ENCODE peak calls at places on chromosome 11, in seven cellular contexts. Z, D, C, F, R, H and Q are unnamed samples.

GRCh38 chr11:36131719-36132349 is 157.4 kb downstream of the COMMD9 start:
- DNase-seq in Z (no peak), D (peak; percentile 24), C (peak; percentile 63), F (peak; percentile 72), R (peak; percentile 66), H (peak; percentile 29), Q (peak; percentile 31)

GRCh38 chr11:84091212-84091986 is 805.2 kb upstream of the CCDC90B start:
- DNase-seq in Z (no peak), D (no peak), C (no peak), F (no peak), R (no peak), H (peak; percentile 45), Q (no peak)

GRCh38 chr11:61874460-61874809 is 16.9 kb downstream of the FADS3 start:
- DNase-seq in Z (no peak), D (peak; percentile 67), C (no peak), F (no peak), R (no peak), H (no peak), Q (peak; percentile 43)

GRCh38 chr11:36345535-36346141 is 49.5 kb downstream of the PRR5L start:
- DNase-seq in Z (no peak), D (no peak), C (no peak), F (no peak), R (no peak), H (no peak), Q (no peak)

GRCh38 chr11:82775736-82776346 is 42.2 kb upstream of the FAM181B start:
- DNase-seq in Z (peak; percentile 36), D (no peak), C (peak; percentile 47), F (peak; percentile 9), R (peak; percentile 83), H (peak; percentile 38), Q (no peak)

GRCh38 chr11:110509485-110509884 is 79.7 kb downstream of the FDX1 start:
- DNase-seq in Z (no peak), D (no peak), C (no peak), F (no peak), R (no peak), H (no peak), Q (no peak)

GRCh38 chr11:102109896-102110760 is at the start of gene YAP1:
- DNase-seq in Z (peak; percentile 77), D (peak; percentile 92), C (peak; percentile 91), F (peak; percentile 71), R (peak; percentile 91), H (peak; percentile 89), Q (peak; percentile 91)

GRCh38 chr11:72720806-72721205 is 31.4 kb downstream of the ARAP1 start:
- DNase-seq in Z (no peak), D (no peak), C (no peak), F (no peak), R (no peak), H (no peak), Q (no peak)

GRCh38 chr11:75734491-75735180 is 17.0 kb downstream of the MOGAT2 start:
- DNase-seq in Z (no peak), D (no peak), C (no peak), F (no peak), R (no peak), H (no peak), Q (peak; percentile 26)

GRCh38 chr11:64789331-64790204 is 11.2 kb upstream of the SF1 start:
- DNase-seq in Z (no peak), D (no peak), C (no peak), F (no peak), R (no peak), H (no peak), Q (no peak)

GRCh38 chr11:126992804-126993111 is 7.8 kb downstream of the KIRREL3 start:
- DNase-seq in Z (no peak), D (no peak), C (peak; percentile 95), F (no peak), R (no peak), H (no peak), Q (no peak)

GRCh38 chr11:62133328-62134065 is 9.7 kb downstream of the INCENP start:
- DNase-seq in Z (no peak), D (peak; percentile 81), C (no peak), F (no peak), R (no peak), H (no peak), Q (no peak)

GRCh38 chr11:61115498-61116224 is 13.4 kb downstream of the CD5 start:
- DNase-seq in Z (no peak), D (no peak), C (no peak), F (no peak), R (no peak), H (no peak), Q (no peak)

GRCh38 chr11:44572884-44573283 is 7.4 kb downstream of the CD82 start:
- DNase-seq in Z (no peak), D (no peak), C (no peak), F (no peak), R (peak; percentile 64), H (no peak), Q (no peak)

GRCh38 chr11:116513894-116514293 is 258.9 kb downstream of the BUD13 start:
- DNase-seq in Z (peak; percentile 46), D (peak; percentile 26), C (peak; percentile 28), F (no peak), R (peak; percentile 89), H (peak; percentile 27), Q (no peak)

GRCh38 chr11:7571640-7572000 is 57.8 kb downstream of the PPFIBP2 start:
- DNase-seq in Z (peak; percentile 51), D (peak; percentile 89), C (peak; percentile 69), F (peak; percentile 83), R (peak; percentile 88), H (peak; percentile 54), Q (no peak)

GRCh38 chr11:133694701-133695100 is 150.6 kb downstream of the SPATA19 start:
- DNase-seq in Z (no peak), D (no peak), C (no peak), F (no peak), R (no peak), H (no peak), Q (no peak)

GRCh38 chr11:60902625-60903024 is 3.8 kb downstream of the PRPF19 start:
- DNase-seq in Z (no peak), D (no peak), C (no peak), F (no peak), R (no peak), H (no peak), Q (no peak)

GRCh38 chr11:21897203-21897602 is 295.7 kb upstream of the ANO5 start:
- DNase-seq in Z (no peak), D (no peak), C (no peak), F (no peak), R (no peak), H (no peak), Q (no peak)

GRCh38 chr11:64602466-64603070 is 11.5 kb downstream of the SLC22A12 start:
- DNase-seq in Z (no peak), D (no peak), C (no peak), F (no peak), R (no peak), H (no peak), Q (no peak)

GRCh38 chr11:108494182-108494581 is 4.0 kb downstream of the POGLUT3 start:
- DNase-seq in Z (no peak), D (no peak), C (no peak), F (no peak), R (no peak), H (no peak), Q (no peak)

GRCh38 chr11:14258177-14258935 is 100.6 kb downstream of the RRAS2 start:
- DNase-seq in Z (peak; percentile 26), D (no peak), C (peak; percentile 75), F (no peak), R (peak; percentile 40), H (no peak), Q (no peak)

GRCh38 chr11:30210357-30210756 is 20.5 kb upstream of the FSHB start:
- DNase-seq in Z (no peak), D (no peak), C (no peak), F (no peak), R (no peak), H (no peak), Q (no peak)

GRCh38 chr11:36753960-36754359 is 155.9 kb upstream of the RAG2 start:
- DNase-seq in Z (no peak), D (no peak), C (no peak), F (no peak), R (no peak), H (no peak), Q (no peak)

GRCh38 chr11:119828011-119828410 is 99.0 kb upstream of the NECTIN1 start:
- DNase-seq in Z (no peak), D (no peak), C (no peak), F (no peak), R (no peak), H (no peak), Q (no peak)

GRCh38 chr11:123742778-123743177 is 1.3 kb upstream of the ZNF202 start:
- DNase-seq in Z (no peak), D (no peak), C (no peak), F (no peak), R (no peak), H (no peak), Q (no peak)
- H3K27ac ChIP-seq in Z (no peak overlapping the region), D (no peak overlapping the region), C (no peak overlapping the region), F (no peak overlapping the region), R (peak overlapping the region; percentile 77), H (no peak overlapping the region), Q (no peak overlapping the region)

DNA sequence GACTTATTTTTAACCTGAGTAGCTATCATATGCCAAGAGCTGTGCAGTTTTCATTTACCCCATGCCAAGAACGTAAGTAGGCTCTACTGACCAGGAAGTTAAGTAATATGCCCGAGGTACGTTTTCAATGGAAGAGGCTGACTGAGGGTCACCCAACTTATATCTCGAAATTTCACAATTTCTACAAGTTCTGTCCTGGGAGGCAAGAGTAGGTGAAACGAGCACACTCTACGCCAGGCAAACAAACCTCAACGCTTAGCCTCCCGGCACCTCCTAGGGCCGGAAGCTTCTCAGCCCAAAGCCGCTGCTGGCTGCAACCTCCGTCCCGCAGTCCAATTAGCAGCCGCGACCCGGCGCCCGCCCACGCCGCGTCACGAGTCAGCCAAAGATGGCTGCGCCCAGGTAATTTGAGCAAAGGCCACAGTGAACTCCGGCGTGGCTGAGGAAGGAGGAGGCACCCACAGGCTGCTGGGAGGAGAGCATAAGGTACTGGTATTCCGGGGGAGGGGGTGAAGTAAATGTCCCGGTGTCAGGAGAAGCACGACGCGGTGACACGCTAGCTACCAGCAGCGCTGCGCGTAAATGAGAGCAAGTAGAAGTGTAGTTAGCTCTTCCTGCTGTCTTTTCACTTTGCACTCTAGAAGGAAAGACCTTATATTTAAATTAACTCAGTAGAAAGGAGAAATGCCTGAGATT is at the start of gene TMEM126A:
- DNase-seq in Z (peak; percentile 81), D (peak; percentile 91), C (peak; percentile 75), F (peak; percentile 84), R (peak; percentile 94), H (peak; percentile 87), Q (peak; percentile 81)
- TF ChIP-seq POLR2A in Z (peak; percentile 90), D (peak; percentile 45), C (peak; percentile 79), F (peak; percentile 63), R (peak; percentile 94), H (no peak), Q (peak; percentile 34)

DNA sequence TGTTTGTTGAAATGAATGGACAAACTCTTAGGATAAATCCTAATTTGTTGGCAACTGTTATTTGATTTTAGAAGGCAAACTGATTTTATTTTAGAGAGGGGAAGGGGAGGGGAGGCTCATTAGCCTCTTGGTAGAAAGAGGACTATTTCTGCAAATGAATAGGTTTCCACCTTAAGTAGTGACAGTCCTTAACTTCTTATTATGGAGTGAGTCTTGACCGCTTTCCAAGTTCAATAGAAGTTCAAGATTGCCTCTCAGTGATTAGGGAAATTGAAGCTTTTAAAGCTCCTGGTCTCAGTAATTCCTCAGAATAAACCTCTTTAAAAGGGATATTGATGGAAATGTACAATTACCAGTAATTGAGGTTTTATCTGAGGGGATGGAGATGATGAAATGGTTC is 55.7 kb downstream of the PANX1 start:
- DNase-seq in Z (no peak), D (no peak), C (no peak), F (no peak), R (no peak), H (no peak), Q (no peak)
- H3K27me3 ChIP-seq in Z (no peaks in the 10 kb centered on the region), D (no peaks in the 10 kb centered on the region), C (no peaks in the 10 kb centered on the region), F (no peaks in the 10 kb centered on the region), R (no peaks in the 10 kb centered on the region), H (no peaks in the 10 kb centered on the region), Q (no peaks in the 10 kb centered on the region)

GRCh38 chr11:122879785-122880184 is 2.8 kb upstream of the JHY start:
- DNase-seq in Z (no peak), D (no peak), C (no peak), F (no peak), R (peak; percentile 50), H (no peak), Q (no peak)
- H3K27ac ChIP-seq in Z (no peak overlapping the region), D (no peak overlapping the region), C (no peak overlapping the region), F (no peak overlapping the region), R (no peak overlapping the region), H (no peak overlapping the region), Q (no peak overlapping the region)